ENCODE peak calls at places on chromosomes 6 and 20, in five cellular contexts. One of them, this sample, is unnamed. For H3K4me1 and H3K27me3, the result is how much of the 10 kb centered on the place peaks cover.

GRCh38 chr6:135657207-135657606 is 159.7 kb upstream of the AHI1 start:
- DNase-seq in SK-N-SH: no peak
- DNase-seq in CD8-positive, alpha-beta T cell: no peak
- DNase-seq in NT2/D1: no peak
- DNase-seq in tibial artery: no peak
- DNase-seq in this sample: no peak

GRCh38 chr6:140203611-140204553 is 829.4 kb upstream of the CITED2 start:
- DNase-seq in CD8-positive, alpha-beta T cell: no peak
- DNase-seq in SK-N-SH: no peak
- DNase-seq in tibial artery: no peak
- DNase-seq in NT2/D1: no peak
- DNase-seq in this sample: no peak

GRCh38 chr20:4038047-4038459 is 22.7 kb upstream of the RNF24 start:
- DNase-seq in CD8-positive, alpha-beta T cell: peak
- DNase-seq in tibial artery: peak
- DNase-seq in NT2/D1: no peak
- DNase-seq in SK-N-SH: no peak
- DNase-seq in this sample: peak

GRCh38 chr20:50387996-50388332 is 122.2 kb upstream of the PTPN1 start:
- DNase-seq in NT2/D1: no peak
- DNase-seq in CD8-positive, alpha-beta T cell: no peak
- DNase-seq in SK-N-SH: no peak
- DNase-seq in tibial artery: no peak
- DNase-seq in this sample: no peak

GRCh38 chr6:42158011-42158410 is 15.2 kb upstream of the GUCA1A start:
- DNase-seq in CD8-positive, alpha-beta T cell: no peak
- DNase-seq in tibial artery: no peak
- DNase-seq in NT2/D1: no peak
- DNase-seq in SK-N-SH: peak
- DNase-seq in this sample: no peak

GRCh38 chr6:36930483-36930882 is 24.1 kb upstream of the PI16 start:
- DNase-seq in CD8-positive, alpha-beta T cell: no peak
- DNase-seq in SK-N-SH: no peak
- DNase-seq in tibial artery: no peak
- DNase-seq in NT2/D1: no peak
- DNase-seq in this sample: no peak

GRCh38 chr6:26230336-26230735 is 134.7 kb upstream of the BTN3A2 start:
- DNase-seq in NT2/D1: no peak
- DNase-seq in SK-N-SH: no peak
- DNase-seq in CD8-positive, alpha-beta T cell: no peak
- DNase-seq in tibial artery: no peak
- DNase-seq in this sample: no peak

GRCh38 chr6:25006565-25007001 is 70.8 kb upstream of the RIPOR2 start:
- DNase-seq in SK-N-SH: no peak
- DNase-seq in CD8-positive, alpha-beta T cell: no peak
- DNase-seq in tibial artery: peak
- DNase-seq in NT2/D1: no peak
- DNase-seq in this sample: no peak

GRCh38 chr6:33987531-33988021 is 158.3 kb downstream of the GRM4 start:
- DNase-seq in NT2/D1: no peak
- DNase-seq in SK-N-SH: no peak
- DNase-seq in tibial artery: no peak
- DNase-seq in CD8-positive, alpha-beta T cell: no peak
- DNase-seq in this sample: peak

GRCh38 chr20:24911461-24911860 is 37.6 kb upstream of the CST7 start:
- DNase-seq in SK-N-SH: no peak
- DNase-seq in CD8-positive, alpha-beta T cell: no peak
- DNase-seq in tibial artery: no peak
- DNase-seq in NT2/D1: peak
- DNase-seq in this sample: no peak

GRCh38 chr6:1623769-1624070 is 14.0 kb downstream of the FOXC1 start:
- DNase-seq in NT2/D1: no peak
- DNase-seq in SK-N-SH: no peak
- DNase-seq in tibial artery: no peak
- DNase-seq in CD8-positive, alpha-beta T cell: no peak
- DNase-seq in this sample: no peak
- H3K4me3 ChIP-seq in NT2/D1: peak
- H3K4me3 ChIP-seq in SK-N-SH: no peak
- H3K4me3 ChIP-seq in tibial artery: peak
- H3K4me3 ChIP-seq in CD8-positive, alpha-beta T cell: no peak
- H3K4me3 ChIP-seq in this sample: no peak

DNA sequence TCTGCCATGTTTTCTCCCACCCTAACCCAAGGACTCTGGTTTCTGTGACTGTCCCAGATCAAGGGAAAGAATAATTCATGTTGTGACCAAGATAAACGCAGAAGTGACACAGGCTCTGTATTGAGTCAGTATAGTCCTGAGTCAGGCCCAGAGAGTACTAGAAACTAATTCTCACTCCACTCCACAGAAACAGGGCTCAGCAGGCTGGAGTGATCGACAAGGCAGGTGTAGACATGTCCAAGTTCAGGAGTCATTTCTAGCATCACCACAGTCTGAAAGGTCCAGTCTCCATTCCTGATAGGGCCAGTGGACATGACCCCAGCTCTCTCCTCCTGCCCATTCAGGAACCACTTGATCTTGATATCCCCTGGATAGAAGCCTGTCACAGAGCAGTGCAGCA is 2.7 kb downstream of the HLA-DOB start:
- DNase-seq in tibial artery: no peak
- DNase-seq in NT2/D1: no peak
- DNase-seq in SK-N-SH: no peak
- DNase-seq in CD8-positive, alpha-beta T cell: no peak
- DNase-seq in this sample: no peak
- H3K4me1 ChIP-seq in tibial artery: under half
- H3K4me1 ChIP-seq in NT2/D1: under half
- H3K4me1 ChIP-seq in SK-N-SH: under half
- H3K4me1 ChIP-seq in CD8-positive, alpha-beta T cell: under half
- H3K4me1 ChIP-seq in this sample: under half

GRCh38 chr6:409370-409972 is 17.9 kb downstream of the IRF4 start:
- DNase-seq in CD8-positive, alpha-beta T cell: no peak
- DNase-seq in SK-N-SH: no peak
- DNase-seq in NT2/D1: no peak
- DNase-seq in tibial artery: no peak
- DNase-seq in this sample: no peak
- H3K27me3 ChIP-seq in CD8-positive, alpha-beta T cell: under half
- H3K27me3 ChIP-seq in SK-N-SH: half or more
- H3K27me3 ChIP-seq in NT2/D1: under half
- H3K27me3 ChIP-seq in tibial artery: under half
- H3K27me3 ChIP-seq in this sample: under half

DNA sequence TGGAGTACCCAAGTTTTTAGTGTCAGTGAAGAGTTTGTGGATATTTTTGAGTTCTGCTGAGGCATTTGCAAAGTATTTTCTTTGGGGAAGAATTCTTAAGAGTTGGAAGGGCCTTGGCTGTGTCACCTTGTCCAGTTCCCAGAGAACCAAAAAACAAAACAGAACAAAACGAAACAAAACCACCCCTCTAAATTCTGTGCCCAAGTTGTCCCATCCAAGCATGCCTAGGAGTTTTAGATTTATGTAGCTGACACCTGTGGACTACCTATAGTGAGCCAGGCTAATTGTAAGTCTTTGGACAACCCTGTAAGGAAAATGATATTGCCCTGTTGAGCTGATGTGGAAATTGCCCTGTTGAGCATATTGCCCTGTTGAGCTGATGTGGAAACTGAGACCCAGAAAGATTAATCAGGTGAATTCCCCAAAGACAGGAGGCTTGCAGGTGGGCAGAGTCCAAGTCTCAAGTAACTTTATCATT is 1.0 kb upstream of the ECI2 start:
- DNase-seq in NT2/D1: no peak
- DNase-seq in SK-N-SH: no peak
- DNase-seq in CD8-positive, alpha-beta T cell: no peak
- DNase-seq in tibial artery: no peak
- DNase-seq in this sample: no peak
- H3K4me3 ChIP-seq in NT2/D1: peak
- H3K4me3 ChIP-seq in SK-N-SH: peak
- H3K4me3 ChIP-seq in CD8-positive, alpha-beta T cell: peak
- H3K4me3 ChIP-seq in tibial artery: peak
- H3K4me3 ChIP-seq in this sample: peak

DNA sequence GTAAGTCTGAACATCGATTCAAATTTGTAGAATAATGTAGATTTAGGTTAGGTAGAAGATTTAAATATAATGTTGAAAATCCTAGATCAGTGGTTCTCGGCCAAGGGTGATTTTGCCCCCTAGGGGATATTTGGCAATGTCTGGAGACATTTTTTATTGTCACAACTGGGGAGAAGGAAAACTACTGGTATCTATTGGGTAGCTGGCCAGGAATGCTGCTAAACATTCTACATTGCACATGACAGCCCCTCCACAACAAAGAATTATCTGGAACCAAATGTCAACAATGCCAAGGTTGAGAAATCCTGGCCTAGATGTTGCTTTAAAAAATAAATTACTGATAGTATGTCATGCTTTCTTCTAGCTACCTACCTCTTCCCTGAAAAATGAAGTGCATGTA is 76.1 kb downstream of the HIVEP2 start:
- DNase-seq in CD8-positive, alpha-beta T cell: no peak
- DNase-seq in tibial artery: no peak
- DNase-seq in NT2/D1: no peak
- DNase-seq in SK-N-SH: no peak
- DNase-seq in this sample: no peak
- H3K4me1 ChIP-seq in CD8-positive, alpha-beta T cell: half or more
- H3K4me1 ChIP-seq in tibial artery: under half
- H3K4me1 ChIP-seq in NT2/D1: under half
- H3K4me1 ChIP-seq in SK-N-SH: under half
- H3K4me1 ChIP-seq in this sample: under half

GRCh38 chr6:14997507-14997906 is 248.4 kb upstream of the JARID2 start:
- DNase-seq in SK-N-SH: no peak
- DNase-seq in NT2/D1: no peak
- DNase-seq in CD8-positive, alpha-beta T cell: no peak
- DNase-seq in tibial artery: no peak
- DNase-seq in this sample: no peak

GRCh38 chr6:14995966-14996602 is 249.8 kb upstream of the JARID2 start:
- DNase-seq in NT2/D1: no peak
- DNase-seq in tibial artery: no peak
- DNase-seq in CD8-positive, alpha-beta T cell: no peak
- DNase-seq in SK-N-SH: no peak
- DNase-seq in this sample: no peak

GRCh38 chr6:14996892-14997291 is 249.0 kb upstream of the JARID2 start:
- DNase-seq in CD8-positive, alpha-beta T cell: no peak
- DNase-seq in SK-N-SH: no peak
- DNase-seq in NT2/D1: no peak
- DNase-seq in tibial artery: no peak
- DNase-seq in this sample: no peak

GRCh38 chr6:15001511-15001910 is 244.4 kb upstream of the JARID2 start:
- DNase-seq in NT2/D1: no peak
- DNase-seq in SK-N-SH: no peak
- DNase-seq in tibial artery: no peak
- DNase-seq in CD8-positive, alpha-beta T cell: no peak
- DNase-seq in this sample: no peak

DNA sequence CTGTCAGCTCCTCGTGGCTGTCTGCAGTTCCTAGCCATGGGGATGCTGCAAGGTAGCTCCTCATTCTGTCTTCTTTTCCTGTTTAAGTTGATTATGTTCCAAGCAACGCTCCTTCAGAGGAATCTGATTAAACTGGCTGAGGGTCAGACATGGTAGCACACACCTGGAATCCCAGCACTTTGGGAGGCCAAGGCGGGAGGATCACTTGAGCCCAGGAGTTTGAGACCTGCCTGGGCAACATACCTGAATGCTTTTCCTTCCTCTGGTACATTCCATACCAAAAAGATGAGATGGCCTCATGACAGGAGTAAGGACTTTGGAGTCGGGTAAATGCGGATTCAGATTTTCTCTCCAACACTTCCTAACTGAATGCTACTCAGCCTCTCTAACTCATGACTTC is 246.8 kb upstream of the JARID2 start:
- DNase-seq in SK-N-SH: no peak
- DNase-seq in CD8-positive, alpha-beta T cell: no peak
- DNase-seq in NT2/D1: no peak
- DNase-seq in tibial artery: no peak
- DNase-seq in this sample: no peak
- H3K27me3 ChIP-seq in SK-N-SH: under half
- H3K27me3 ChIP-seq in CD8-positive, alpha-beta T cell: under half
- H3K27me3 ChIP-seq in NT2/D1: under half
- H3K27me3 ChIP-seq in tibial artery: under half
- H3K27me3 ChIP-seq in this sample: under half

GRCh38 chr6:44631968-44632367 is 244.5 kb downstream of the CDC5L start:
- DNase-seq in CD8-positive, alpha-beta T cell: no peak
- DNase-seq in tibial artery: no peak
- DNase-seq in SK-N-SH: no peak
- DNase-seq in NT2/D1: no peak
- DNase-seq in this sample: no peak

GRCh38 chr6:44629636-44630035 is 242.1 kb downstream of the CDC5L start:
- DNase-seq in SK-N-SH: no peak
- DNase-seq in NT2/D1: no peak
- DNase-seq in tibial artery: no peak
- DNase-seq in CD8-positive, alpha-beta T cell: no peak
- DNase-seq in this sample: no peak

GRCh38 chr6:44627879-44628271 is 240.4 kb downstream of the CDC5L start:
- DNase-seq in NT2/D1: no peak
- DNase-seq in tibial artery: no peak
- DNase-seq in SK-N-SH: no peak
- DNase-seq in CD8-positive, alpha-beta T cell: no peak
- DNase-seq in this sample: no peak

GRCh38 chr6:44628347-44628746 is 240.8 kb downstream of the CDC5L start:
- DNase-seq in NT2/D1: no peak
- DNase-seq in tibial artery: no peak
- DNase-seq in SK-N-SH: no peak
- DNase-seq in CD8-positive, alpha-beta T cell: no peak
- DNase-seq in this sample: no peak

GRCh38 chr6:44630125-44631028 is 242.9 kb downstream of the CDC5L start:
- DNase-seq in CD8-positive, alpha-beta T cell: peak
- DNase-seq in NT2/D1: peak
- DNase-seq in SK-N-SH: peak
- DNase-seq in tibial artery: no peak
- DNase-seq in this sample: peak
- H3K4me3 ChIP-seq in CD8-positive, alpha-beta T cell: no peak
- H3K4me3 ChIP-seq in NT2/D1: no peak
- H3K4me3 ChIP-seq in SK-N-SH: no peak
- H3K4me3 ChIP-seq in tibial artery: no peak
- H3K4me3 ChIP-seq in this sample: no peak

DNA sequence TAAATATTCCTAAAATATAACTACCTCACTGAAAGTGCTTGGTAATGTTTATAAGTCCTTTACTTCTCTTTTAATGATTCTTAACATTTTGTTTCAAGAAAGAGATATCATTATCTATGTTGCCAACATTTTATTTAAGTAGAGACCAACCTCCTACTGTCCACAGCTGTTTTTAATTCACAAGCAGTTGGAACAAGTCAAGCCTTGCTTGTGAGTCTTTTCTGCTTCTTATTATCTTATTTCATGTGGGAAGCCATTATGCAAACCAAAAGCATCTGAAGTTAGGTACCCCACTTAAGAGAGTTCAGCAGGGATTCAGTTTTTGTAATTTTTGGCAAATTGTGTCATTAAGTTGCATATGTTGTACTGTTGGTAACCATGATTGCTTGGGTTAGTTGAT is 1714.5 kb downstream of the GRIK2 start:
- DNase-seq in SK-N-SH: no peak
- DNase-seq in CD8-positive, alpha-beta T cell: no peak
- DNase-seq in tibial artery: no peak
- DNase-seq in NT2/D1: no peak
- DNase-seq in this sample: no peak
- H3K4me1 ChIP-seq in SK-N-SH: under half
- H3K4me1 ChIP-seq in CD8-positive, alpha-beta T cell: under half
- H3K4me1 ChIP-seq in tibial artery: under half
- H3K4me1 ChIP-seq in NT2/D1: under half
- H3K4me1 ChIP-seq in this sample: under half

This sample was measured in HAP-1.